ENCODE peak calls at places on chromosomes 5 and 9, in five cellular contexts. E is upper lobe of right lung, M is osteocyte, K is HCT116, W is psoas muscle. J is an unnamed sample.

GRCh38 chr5:5409151-5409810 is 13.2 kb upstream of the ICE1 start:
- DNase-seq in W (no peak), E (no peak), M (no peak), K (no peak), J (no peak)

GRCh38 chr5:180811012-180811622 is 8.5 kb upstream of the MGAT1 start:
- DNase-seq in K (no peak), W (no peak), M (no peak), E (no peak), J (no peak)

GRCh38 chr5:53302524-53302923 is 177.9 kb upstream of the FST start:
- DNase-seq in E (no peak), K (no peak), W (no peak), M (no peak), J (no peak)

GRCh38 chr5:135318037-135318436 is 81.0 kb downstream of the MACROH2A1 start:
- DNase-seq in W (no peak), E (no peak), K (no peak), M (peak), J (no peak)

GRCh38 chr5:3625626-3626025 is 30.0 kb downstream of the IRX1 start:
- DNase-seq in E (no peak), W (no peak), M (no peak), K (no peak), J (no peak)

GRCh38 chr5:135033866-135034185 is 202 bp downstream of the PITX1 start:
- DNase-seq in W (no peak), K (no peak), M (no peak), E (no peak), J (no peak)

GRCh38 chr5:125142439-125142838 is 396.0 kb upstream of the ZNF608 start:
- DNase-seq in K (no peak), M (no peak), W (no peak), E (no peak), J (no peak)

GRCh38 chr9:86353591-86354047 is 591 bp downstream of the TUT7 start:
- DNase-seq in M (no peak), K (no peak), W (no peak), E (no peak), J (no peak)

GRCh38 chr9:115944166-115944948 is 209.2 kb upstream of the PAPPA start:
- DNase-seq in W (peak), M (peak), K (no peak), E (peak), J (peak)

GRCh38 chr5:133959643-133960042 is 8.8 kb downstream of the C5orf15 start:
- DNase-seq in M (no peak), W (no peak), K (no peak), E (no peak), J (no peak)

GRCh38 chr5:2538169-2538568 is 213.3 kb downstream of the IRX2 start:
- DNase-seq in K (no peak), M (no peak), E (no peak), W (no peak), J (peak)

GRCh38 chr5:118825226-118825625 is 163.1 kb downstream of the DTWD2 start:
- DNase-seq in K (no peak), W (no peak), M (no peak), E (no peak), J (no peak)

GRCh38 chr9:76007935-76008334 is 117.5 kb downstream of the PCSK5 start:
- DNase-seq in E (no peak), W (no peak), K (no peak), M (no peak), J (no peak)

GRCh38 chr9:36018755-36019720 is 17.7 kb upstream of the RECK start:
- DNase-seq in K (no peak), E (no peak), M (no peak), W (no peak), J (no peak)

GRCh38 chr5:151492729-151493128 is 45.3 kb downstream of the SLC36A1 start:
- DNase-seq in M (no peak), E (no peak), K (peak), W (no peak), J (no peak)

GRCh38 chr5:65925601-65926275 is 637 bp upstream of the ERBIN start:
- DNase-seq in W (peak), M (peak), K (peak), E (peak), J (no peak)

GRCh38 chr9:81619353-81620008 is 69.9 kb downstream of the TLE1 start:
- DNase-seq in E (no peak), W (no peak), K (no peak), M (no peak), J (no peak)

GRCh38 chr5:67020231-67020630 is 176.4 kb downstream of the CD180 start:
- DNase-seq in E (no peak), K (no peak), M (no peak), W (no peak), J (no peak)

GRCh38 chr9:97388721-97389238 is 23.1 kb upstream of the TDRD7 start:
- DNase-seq in K (no peak), M (no peak), W (no peak), E (no peak), J (no peak)

GRCh38 chr5:124741711-124742496 is 4.5 kb downstream of the ZNF608 start:
- DNase-seq in E (no peak), M (no peak), W (no peak), K (peak), J (no peak)

GRCh38 chr5:88688981-88689661 is 193.9 kb downstream of the MEF2C start:
- DNase-seq in W (no peak), E (no peak), K (no peak), M (no peak), J (no peak)

GRCh38 chr5:151585970-151586369 is 5.2 kb downstream of the FAT2 start:
- DNase-seq in M (no peak), E (no peak), W (peak), K (no peak), J (peak)

DNA sequence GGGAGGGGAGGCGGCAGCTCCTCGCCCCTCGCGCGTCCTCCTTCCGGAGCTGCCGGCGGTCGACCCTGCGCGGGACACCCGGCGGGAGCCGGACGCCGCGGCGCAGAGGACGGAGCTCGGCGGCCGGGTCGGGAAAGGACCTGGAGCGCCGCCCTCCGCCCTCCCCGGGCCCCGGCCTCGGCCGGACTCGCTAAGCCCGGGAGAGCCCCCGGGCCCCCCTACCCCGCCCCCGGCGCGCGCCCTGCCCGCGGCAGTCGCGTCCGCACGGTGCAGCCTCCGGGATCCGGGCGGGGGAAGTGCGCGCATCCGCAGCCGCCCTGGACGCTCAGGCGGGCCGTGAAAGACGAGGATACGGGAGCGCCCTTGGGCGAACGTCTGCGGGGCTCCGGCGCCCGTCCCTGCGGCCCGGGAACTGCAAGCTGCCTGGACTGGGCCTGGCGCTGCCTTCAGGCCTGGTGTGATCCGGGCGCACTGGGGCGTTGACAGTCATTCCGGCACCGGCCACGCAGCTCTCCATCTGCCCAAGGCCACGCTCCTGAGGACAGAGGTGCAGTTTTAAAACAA is 488 bp upstream of the NACC2 start:
- DNase-seq in K (no peak), E (no peak), W (peak), M (no peak), J (no peak)
- TF ChIP-seq CTCF in K (no peak), E (no peak), W (no peak), M (no peak), J (no peak)

GRCh38 chr9:30036558-30036957 is 2347.9 kb upstream of the ACO1 start:
- DNase-seq in W (no peak), E (no peak), M (no peak), K (no peak), J (no peak)

GRCh38 chr9:30039712-30040111 is 2344.7 kb upstream of the ACO1 start:
- DNase-seq in M (no peak), E (no peak), W (no peak), K (no peak), J (no peak)
- TF ChIP-seq CTCF in M (no peak), E (no peak), W (no peak), K (peak), J (no peak)

GRCh38 chr9:117448066-117448465 is 33.2 kb upstream of the ASTN2 start:
- DNase-seq in E (no peak), K (no peak), M (no peak), W (no peak), J (no peak)
- TF ChIP-seq CTCF in E (no peak), K (no peak), M (peak), W (no peak), J (no peak)

DNA sequence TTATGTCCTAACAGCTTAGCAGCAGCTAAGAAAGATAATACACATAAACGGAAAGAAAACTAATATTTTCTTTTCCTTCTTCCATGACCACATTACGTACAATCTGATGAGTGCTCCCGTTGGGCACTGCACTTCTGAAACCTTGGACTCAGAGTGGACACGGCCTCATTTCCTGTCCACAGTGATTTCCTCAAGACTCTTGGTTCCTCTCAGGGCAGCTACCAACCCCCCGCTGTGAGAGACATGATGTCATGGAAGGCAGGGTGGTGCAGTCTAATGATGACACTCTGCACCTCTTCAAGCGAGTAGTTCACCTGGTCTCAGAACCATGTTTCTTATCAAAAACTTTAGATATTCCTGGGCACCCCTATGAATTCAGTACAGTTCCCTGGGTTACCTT is 68.7 kb upstream of the CTSL start:
- DNase-seq in K (no peak), M (no peak), W (no peak), E (no peak), J (peak)
- TF ChIP-seq CTCF in K (no peak), M (no peak), W (no peak), E (no peak), J (no peak)

DNA sequence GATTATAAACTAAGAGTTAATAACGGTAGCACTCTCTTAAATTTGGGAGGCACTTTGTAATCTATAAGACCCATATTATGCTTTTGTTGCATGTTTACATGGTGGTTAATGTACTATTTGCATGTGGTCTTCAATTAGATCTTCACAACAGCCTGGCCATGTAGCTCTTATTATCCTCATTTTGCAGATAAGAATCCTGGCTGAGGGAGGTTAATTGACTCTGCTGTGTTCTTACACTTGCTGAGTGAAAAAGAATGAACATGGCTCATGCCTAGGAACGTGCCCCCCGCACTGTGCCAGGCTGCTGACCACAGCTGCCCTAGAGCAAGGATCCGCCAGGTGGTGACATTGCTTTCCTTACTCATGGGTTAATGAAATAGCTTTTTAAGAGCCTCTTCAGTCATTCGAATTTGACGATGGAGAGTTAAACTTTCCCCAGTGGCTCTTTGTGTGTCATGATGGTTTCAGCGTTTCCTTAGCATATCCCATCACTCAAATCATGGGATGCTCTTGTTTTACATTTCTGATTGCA is 97.9 kb downstream of the CDH6 start:
- DNase-seq in W (no peak), K (no peak), E (no peak), M (no peak), J (no peak)
- TF ChIP-seq CTCF in W (no peak), K (peak), E (no peak), M (no peak), J (no peak)

DNA sequence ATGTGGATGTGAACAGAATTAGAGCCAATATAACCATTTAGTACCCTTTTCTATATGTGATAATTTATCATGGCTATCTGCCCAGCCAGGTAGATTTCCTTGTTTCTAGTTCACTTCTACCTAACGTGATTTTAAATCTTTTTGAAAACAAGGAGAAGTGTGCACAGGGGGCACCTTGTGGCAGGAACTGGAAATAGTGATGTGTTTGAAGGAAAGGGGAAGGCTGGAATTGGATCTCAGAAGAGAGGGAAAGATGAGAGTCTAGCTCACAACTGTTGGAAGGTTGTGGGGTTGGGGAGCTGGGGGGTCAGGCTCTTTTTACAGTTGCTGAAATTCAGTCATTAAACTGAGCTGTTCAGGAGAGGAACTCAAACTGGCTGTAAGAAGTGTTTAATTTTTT is 219.5 kb downstream of the KCTD16 start:
- DNase-seq in W (no peak), K (no peak), M (no peak), E (no peak), J (no peak)
- TF ChIP-seq CTCF in W (no peak), K (peak), M (peak), E (no peak), J (no peak)

GRCh38 chr9:134363450-134363849 is 37.2 kb downstream of the RXRA start:
- DNase-seq in E (no peak), K (no peak), W (no peak), M (no peak), J (no peak)

GRCh38 chr9:134365115-134365596 is 38.9 kb downstream of the RXRA start:
- DNase-seq in K (no peak), W (no peak), E (no peak), M (no peak), J (no peak)

GRCh38 chr9:134366223-134367031 is 40.2 kb downstream of the RXRA start:
- DNase-seq in M (peak), E (peak), W (peak), K (no peak), J (peak)

GRCh38 chr9:134365791-134366222 is 39.6 kb downstream of the RXRA start:
- DNase-seq in M (peak), W (peak), K (no peak), E (no peak), J (peak)

GRCh38 chr9:134364391-134365114 is 38.3 kb downstream of the RXRA start:
- DNase-seq in E (no peak), K (no peak), W (no peak), M (no peak), J (no peak)
- TF ChIP-seq CTCF in E (peak), K (peak), W (peak), M (no peak), J (no peak)

DNA sequence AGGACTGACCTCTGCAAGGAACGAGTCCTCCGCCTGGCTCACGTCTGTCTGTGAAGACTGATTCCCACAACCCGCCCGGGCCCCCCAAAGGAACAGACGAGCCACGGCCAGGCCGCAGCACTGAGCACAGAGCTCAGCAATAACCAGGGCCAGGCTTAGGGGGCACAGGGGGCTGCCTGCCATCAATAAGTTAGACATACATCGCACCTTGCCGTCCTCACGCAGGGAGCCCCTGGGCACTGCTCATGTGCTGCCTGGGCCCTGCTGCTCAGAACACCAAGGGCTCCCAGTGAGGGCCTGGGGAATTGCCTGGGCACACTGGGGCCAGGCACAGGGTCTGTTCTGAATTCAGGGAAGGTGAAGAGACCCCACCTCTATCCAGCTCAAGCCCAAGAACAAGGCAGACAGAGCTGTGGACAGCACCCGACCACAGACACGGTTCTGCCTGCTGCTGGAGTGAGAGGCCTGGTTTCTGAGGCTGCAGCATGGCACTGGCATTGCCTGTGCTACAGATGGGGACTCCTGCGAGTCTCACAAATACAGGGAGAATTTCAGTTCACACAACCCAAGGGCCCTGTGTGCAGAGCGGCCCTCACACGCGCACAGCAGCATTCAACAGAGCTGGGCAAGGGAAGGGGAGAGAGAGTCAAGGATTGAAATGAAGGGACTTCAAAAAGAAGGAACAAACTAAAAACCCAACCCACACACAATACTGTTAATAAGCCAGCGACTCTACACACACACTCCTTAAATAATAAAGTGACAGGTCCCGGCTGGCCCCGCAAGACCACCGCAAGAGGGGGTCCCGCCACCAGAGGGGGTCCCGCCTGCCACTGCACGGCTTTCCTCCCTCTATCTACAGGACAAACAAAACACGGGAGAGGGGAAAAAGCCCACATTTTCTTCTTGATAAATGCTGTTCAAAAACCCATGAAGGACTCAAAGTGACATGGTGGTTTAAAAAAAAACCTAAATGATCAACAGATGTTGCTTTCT is 32.0 kb downstream of the PRRT1B start:
- DNase-seq in K (no peak), M (no peak), E (no peak), W (no peak), J (no peak)
- TF ChIP-seq CTCF in K (no peak), M (no peak), E (no peak), W (no peak), J (no peak)

DNA sequence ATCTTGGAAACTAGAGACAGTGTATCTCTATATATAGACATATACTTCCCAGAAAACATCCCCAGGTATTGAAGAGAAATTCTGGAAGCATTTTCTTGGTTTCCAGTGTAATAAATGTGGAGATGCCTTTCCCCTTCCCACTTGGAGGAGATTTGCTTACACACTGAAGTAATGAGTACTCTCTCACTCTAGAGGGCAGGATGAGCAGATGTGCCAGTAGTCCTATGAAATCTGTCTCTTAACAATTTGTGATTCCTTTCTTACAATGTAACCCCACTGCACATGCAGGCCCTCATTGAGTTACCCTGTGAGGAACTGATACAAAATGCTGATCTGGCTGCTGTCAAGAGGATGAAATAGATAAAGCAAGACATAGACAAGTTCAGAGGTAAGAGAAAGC is 567.2 kb downstream of the SLCO4C1 start:
- DNase-seq in M (no peak), K (peak), W (no peak), E (no peak), J (no peak)
- TF ChIP-seq CTCF in M (no peak), K (peak), W (no peak), E (no peak), J (no peak)

J was measured in coronary artery.